ENCODE peak calls at places on chromosomes 11 and 22, in ten cellular contexts. F is transverse colon, K is Peyer's patch, H is sigmoid colon, V is upper lobe of left lung, B is IMR-90, T is body of pancreas, G is adrenal gland, D is heart left ventricle, O is HCT116. P is an unnamed sample.
A peak's percentile ranks its signal among the peaks of the same experiment; 100 is the strongest.

GRCh38 chr11:16895306-16895705 is 118.9 kb downstream of the PLEKHA7 start:
- DNase-seq in V (no peak), O (no peak), F (no peak), T (no peak), G (no peak), D (no peak), H (no peak), B (no peak), K (no peak), P (no peak)

GRCh38 chr11:110759972-110760381 is 47.7 kb upstream of the ARHGAP20 start:
- DNase-seq in O (no peak), G (no peak), V (no peak), D (no peak), T (no peak), K (no peak), H (no peak), F (peak; percentile 23), B (peak; percentile 92), P (no peak)

GRCh38 chr22:26648011-26648497 is 9.3 kb upstream of the MIAT start:
- DNase-seq in B (no peak), V (peak; percentile 71), D (peak; percentile 67), F (peak; percentile 22), O (no peak), K (no peak), H (no peak), G (no peak), T (no peak), P (no peak)

GRCh38 chr11:77547863-77548551 is 41.7 kb upstream of the AQP11 start:
- DNase-seq in D (no peak), T (peak; percentile 49), V (no peak), G (peak; percentile 66), F (peak; percentile 30), O (peak; percentile 37), H (no peak), K (no peak), B (peak; percentile 79), P (no peak)

GRCh38 chr11:9982796-9983579 is 311.0 kb downstream of the SBF2 start:
- DNase-seq in F (peak; percentile 38), H (no peak), G (no peak), B (peak; percentile 40), D (no peak), T (no peak), K (no peak), V (no peak), O (peak; percentile 31), P (no peak)

GRCh38 chr11:78277314-78277994 is 88.7 kb downstream of the USP35 start:
- DNase-seq in O (no peak), T (peak; percentile 80), B (no peak), K (peak; percentile 55), H (no peak), V (no peak), D (no peak), G (peak; percentile 4), F (peak; percentile 77), P (no peak)

GRCh38 chr11:15563054-15563453 is 448.3 kb downstream of the INSC start:
- DNase-seq in G (no peak), H (no peak), B (no peak), O (no peak), V (no peak), K (no peak), D (no peak), T (no peak), F (no peak), P (no peak)

GRCh38 chr11:77096591-77097019 is 6.0 kb upstream of the OMP start:
- DNase-seq in G (no peak), H (peak; percentile 42), O (no peak), K (no peak), V (no peak), T (no peak), F (peak; percentile 56), D (peak; percentile 14), B (no peak), P (no peak)

GRCh38 chr11:9137293-9138132 is 46.1 kb upstream of the SCUBE2 start:
- DNase-seq in B (peak; percentile 69), D (peak; percentile 82), T (peak; percentile 87), O (peak; percentile 36), G (peak; percentile 85), V (peak; percentile 93), K (peak; percentile 85), F (peak; percentile 83), H (peak; percentile 89), P (no peak)

GRCh38 chr11:108616549-108616948 is 23.0 kb upstream of the EXPH5 start:
- DNase-seq in F (no peak), H (no peak), D (no peak), O (peak; percentile 96), B (peak; percentile 74), G (no peak), K (no peak), V (no peak), T (no peak), P (no peak)

GRCh38 chr22:36182056-36182455 is 19.6 kb downstream of the APOL4 start:
- DNase-seq in H (no peak), K (no peak), O (no peak), G (no peak), V (no peak), T (no peak), D (no peak), B (no peak), F (no peak), P (no peak)

GRCh38 chr11:131897976-131898375 is 527.6 kb downstream of the NTM start:
- DNase-seq in F (no peak), H (no peak), V (no peak), T (no peak), D (no peak), G (no peak), B (peak; percentile 87), O (no peak), K (no peak), P (no peak)

GRCh38 chr11:74460481-74461154 is 6.7 kb downstream of the KCNE3 start:
- DNase-seq in T (no peak), G (no peak), K (no peak), V (no peak), H (no peak), F (no peak), O (no peak), D (no peak), B (peak; percentile 51), P (no peak)
- TF ChIP-seq POLR2A in T (no peak), G (no peak), K (no peak), V (no peak), H (no peak), F (no peak), O (no peak), D (no peak), B (no peak), P (no peak)

GRCh38 chr11:45157247-45158209 is 11.1 kb downstream of the PRDM11 start:
- DNase-seq in B (no peak), F (no peak), K (no peak), V (no peak), T (no peak), O (no peak), H (peak; percentile 63), G (no peak), D (peak; percentile 25), P (no peak)
- H3K4me1 ChIP-seq in B (peaks cover 10% of the 10 kb centered on the region), F (peaks cover 15% of the 10 kb centered on the region), K (peaks cover 6% of the 10 kb centered on the region), V (peaks cover 23% of the 10 kb centered on the region), T (peaks cover 36% of the 10 kb centered on the region), O (no peaks in the 10 kb centered on the region), H (peaks cover 71% of the 10 kb centered on the region), G (peaks cover 19% of the 10 kb centered on the region), D (peaks cover 22% of the 10 kb centered on the region), P (peaks cover 95% of the 10 kb centered on the region)

GRCh38 chr11:64372802-64373597 is 14.0 kb downstream of the RPS6KA4 start:
- DNase-seq in G (no peak), K (no peak), T (peak; percentile 54), F (no peak), D (no peak), H (no peak), V (no peak), O (peak; percentile 92), B (no peak), P (no peak)
- TF ChIP-seq POLR2A in G (no peak), K (no peak), T (no peak), F (no peak), D (no peak), H (no peak), V (no peak), O (peak; percentile 62), B (no peak), P (no peak)

DNA sequence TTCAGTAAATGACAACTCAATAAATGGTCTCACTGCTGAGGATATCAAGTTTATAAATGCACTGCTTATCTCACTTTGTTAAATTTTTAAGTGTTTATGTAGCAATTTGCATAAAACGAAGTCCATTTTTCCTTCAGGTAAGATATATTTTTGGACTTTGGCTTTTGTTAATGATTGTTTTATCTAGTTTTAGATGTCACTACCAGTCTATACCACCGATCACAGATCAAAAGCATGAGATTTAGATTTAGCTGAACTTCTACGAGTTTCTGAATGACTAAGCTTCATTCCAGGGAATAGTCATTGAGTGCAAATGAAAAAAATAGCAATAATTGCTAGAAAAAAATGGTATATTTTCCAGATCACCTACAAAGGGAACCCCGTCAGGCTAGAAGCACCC is 12.8 kb upstream of the SLC5A12 start:
- DNase-seq in D (no peak), V (no peak), F (no peak), K (no peak), H (no peak), O (no peak), B (no peak), T (no peak), G (no peak), P (no peak)
- H3K4me1 ChIP-seq in D (no peaks in the 10 kb centered on the region), V (no peaks in the 10 kb centered on the region), F (no peaks in the 10 kb centered on the region), K (no peaks in the 10 kb centered on the region), H (peaks cover 10% of the 10 kb centered on the region), O (no peaks in the 10 kb centered on the region), B (no peaks in the 10 kb centered on the region), T (no peaks in the 10 kb centered on the region), G (no peaks in the 10 kb centered on the region), P (no peaks in the 10 kb centered on the region)

P was measured in vagina.